ENCODE peak calls at places on chromosomes 6 and 20, in five cellular contexts. J, E, C, U and Q are unnamed samples.

GRCh38 chr6:105847433-105847832 is 238.7 kb upstream of the PRDM1 start:
- DNase-seq in J (no peak), E (no peak), C (no peak), U (no peak), Q (no peak)

GRCh38 chr20:59214619-59215547 is 51.3 kb downstream of the ZNF831 start:
- DNase-seq in J (no peak), E (no peak), C (no peak), U (no peak), Q (no peak)

GRCh38 chr6:31769684-31770371 is 7.3 kb downstream of the VWA7 start:
- DNase-seq in J (peak), E (peak), C (no peak), U (peak), Q (peak)

GRCh38 chr6:131894735-131895424 is 56.3 kb downstream of the CCN2 start:
- DNase-seq in J (no peak), E (no peak), C (no peak), U (no peak), Q (peak)

GRCh38 chr6:7098974-7099373 is 8.8 kb upstream of the RREB1 start:
- DNase-seq in J (no peak), E (no peak), C (no peak), U (no peak), Q (no peak)

GRCh38 chr6:121216928-121217327 is 117.4 kb downstream of the TBC1D32 start:
- DNase-seq in J (peak), E (no peak), C (peak), U (peak), Q (peak)

GRCh38 chr6:108002365-108003221 is 44.6 kb upstream of the SEC63 start:
- DNase-seq in J (no peak), E (no peak), C (no peak), U (peak), Q (peak)

GRCh38 chr6:107320126-107320525 is 139.2 kb downstream of the PDSS2 start:
- DNase-seq in J (peak), E (no peak), C (peak), U (no peak), Q (no peak)

GRCh38 chr6:152070556-152070955 is 263.1 kb downstream of the ESR1 start:
- DNase-seq in J (no peak), E (no peak), C (no peak), U (no peak), Q (no peak)

GRCh38 chr6:34246563-34247391 is 2.0 kb downstream of the SMIM29 start:
- DNase-seq in J (no peak), E (peak), C (no peak), U (peak), Q (peak)

GRCh38 chr6:132261354-132261753 is 139.9 kb downstream of the MOXD1 start:
- DNase-seq in J (no peak), E (no peak), C (no peak), U (no peak), Q (no peak)

GRCh38 chr6:170553686-170554085 is 483 bp upstream of the TBP start:
- DNase-seq in J (peak), E (no peak), C (peak), U (no peak), Q (peak)

GRCh38 chr6:7216941-7217621 is 95.9 kb downstream of the SSR1 start:
- DNase-seq in J (peak), E (no peak), C (peak), U (no peak), Q (no peak)

GRCh38 chr6:17478223-17478907 is 85.0 kb downstream of the CAP2 start:
- DNase-seq in J (peak), E (no peak), C (no peak), U (no peak), Q (peak)

GRCh38 chr20:33832113-33832853 is 21.1 kb downstream of the CHMP4B start:
- DNase-seq in J (peak), E (no peak), C (peak), U (peak), Q (no peak)

GRCh38 chr6:152318278-152318677 is 318.9 kb downstream of the SYNE1 start:
- DNase-seq in J (peak), E (no peak), C (no peak), U (no peak), Q (peak)

GRCh38 chr20:59382907-59383306 is 82.5 kb downstream of the EDN3 start:
- DNase-seq in J (no peak), E (no peak), C (no peak), U (no peak), Q (no peak)

GRCh38 chr6:33722103-33722646 is 10.7 kb upstream of the UQCC2 start:
- DNase-seq in J (no peak), E (no peak), C (no peak), U (no peak), Q (no peak)

GRCh38 chr6:157107915-157108651 is 215.2 kb downstream of the TMEM242 start:
- DNase-seq in J (peak), E (no peak), C (peak), U (peak), Q (peak)

GRCh38 chr6:19303381-19303780 is 533.8 kb upstream of the ID4 start:
- DNase-seq in J (no peak), E (no peak), C (peak), U (no peak), Q (no peak)

GRCh38 chr6:110563711-110564110 is 87.3 kb upstream of the SLC22A16 start:
- DNase-seq in J (no peak), E (no peak), C (no peak), U (no peak), Q (no peak)

GRCh38 chr20:44485830-44486198 is 10.1 kb downstream of the TTPAL start:
- DNase-seq in J (no peak), E (no peak), C (no peak), U (no peak), Q (peak)

GRCh38 chr6:144104898-144105487 is 9.6 kb upstream of the SF3B5 start:
- DNase-seq in J (peak), E (no peak), C (peak), U (peak), Q (peak)

GRCh38 chr6:130189691-130190459 is 32.9 kb downstream of the SAMD3 start:
- DNase-seq in J (no peak), E (no peak), C (no peak), U (no peak), Q (no peak)

GRCh38 chr20:2768632-2769015 is 31.8 kb downstream of the CPXM1 start:
- DNase-seq in J (peak), E (no peak), C (no peak), U (no peak), Q (no peak)

DNA sequence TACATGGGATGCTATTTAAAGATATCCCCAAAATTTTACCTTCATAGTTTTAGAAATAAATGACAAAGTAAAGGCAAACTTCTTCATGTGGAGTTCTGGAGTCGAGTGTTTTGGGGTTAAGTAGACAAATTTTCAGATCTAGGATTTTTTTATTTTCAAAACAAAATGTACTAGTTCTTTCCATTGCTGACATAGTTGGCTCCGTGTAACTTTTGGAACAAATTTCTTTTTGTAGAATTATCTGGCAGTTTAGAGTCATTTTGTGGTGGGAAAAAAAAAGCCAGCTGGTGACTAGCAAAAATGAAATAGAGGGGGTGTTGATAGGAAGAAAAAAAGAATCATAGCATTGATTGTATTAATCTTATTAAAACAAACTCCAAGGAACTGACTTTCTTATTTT is 131.6 kb upstream of the TCF21 start:
- DNase-seq in J (peak), E (no peak), C (peak), U (no peak), Q (no peak)
- H3K4me3 ChIP-seq in J (no peak), E (no peak), C (no peak), U (no peak), Q (no peak)

GRCh38 chr6:138541793-138542481 is 42.6 kb upstream of the NHSL1 start:
- DNase-seq in J (peak), E (no peak), C (peak), U (no peak), Q (peak)

GRCh38 chr6:138546733-138547185 is 47.5 kb upstream of the NHSL1 start:
- DNase-seq in J (peak), E (no peak), C (peak), U (peak), Q (peak)

GRCh38 chr6:138545621-138545980 is 46.3 kb upstream of the NHSL1 start:
- DNase-seq in J (peak), E (no peak), C (peak), U (peak), Q (peak)

GRCh38 chr6:138544521-138544920 is 45.2 kb upstream of the NHSL1 start:
- DNase-seq in J (peak), E (no peak), C (peak), U (no peak), Q (no peak)

GRCh38 chr6:138543648-138544047 is 44.4 kb upstream of the NHSL1 start:
- DNase-seq in J (no peak), E (no peak), C (no peak), U (no peak), Q (no peak)
- H3K4me3 ChIP-seq in J (peak), E (no peak), C (no peak), U (peak), Q (no peak)

GRCh38 chr6:27158316-27158643 is 89.2 kb upstream of the PRSS16 start:
- DNase-seq in J (no peak), E (no peak), C (no peak), U (no peak), Q (no peak)
- H3K4me3 ChIP-seq in J (no peak), E (no peak), C (peak), U (no peak), Q (no peak)

GRCh38 chr20:1094706-1095220 is 23.6 kb upstream of the PSMF1 start:
- DNase-seq in J (no peak), E (no peak), C (no peak), U (no peak), Q (no peak)
- H3K4me3 ChIP-seq in J (no peak), E (no peak), C (no peak), U (no peak), Q (no peak)

DNA sequence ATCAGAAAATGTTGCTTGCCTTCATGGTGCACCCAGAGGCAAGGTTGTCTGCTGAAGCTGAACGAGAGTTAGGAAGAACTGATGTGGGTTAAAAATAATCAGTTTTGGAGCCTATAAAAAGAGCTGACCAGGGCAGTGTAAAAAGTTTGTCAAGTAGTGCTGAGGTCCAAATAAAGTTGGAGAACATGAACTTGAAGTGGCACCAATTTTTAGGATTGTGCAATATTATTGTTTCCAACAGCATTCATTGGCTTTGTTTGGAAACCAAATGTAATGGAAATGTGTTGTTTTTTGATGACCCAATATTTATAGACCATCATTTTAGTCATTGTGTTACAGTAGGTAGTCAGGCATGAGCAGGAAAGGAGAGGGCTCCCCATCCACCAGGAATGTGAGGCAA is 55.7 kb downstream of the GPR63 start:
- DNase-seq in J (no peak), E (no peak), C (no peak), U (no peak), Q (no peak)
- H3K4me3 ChIP-seq in J (no peak), E (no peak), C (no peak), U (no peak), Q (no peak)

DNA sequence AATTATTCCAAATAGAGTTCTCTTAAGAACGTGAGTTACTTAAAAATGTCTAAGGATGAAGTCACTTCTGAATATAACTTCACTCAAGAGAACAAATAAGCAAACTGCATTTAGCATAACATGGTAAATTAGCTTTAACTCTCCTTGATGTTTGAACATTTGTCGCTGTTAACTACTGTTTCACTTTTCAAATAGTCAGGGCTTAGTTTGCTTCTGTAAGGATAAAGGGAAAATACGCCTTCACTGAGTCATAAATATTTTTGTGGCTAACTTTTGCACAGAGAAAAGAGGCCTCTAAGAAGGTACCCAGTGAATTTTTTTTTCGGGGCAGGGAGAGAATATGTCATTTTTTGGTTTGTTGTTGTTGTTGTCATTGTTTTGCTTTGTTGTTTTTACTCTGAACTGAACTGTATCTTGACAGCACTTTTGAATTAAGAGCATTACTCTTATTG is 8.1 kb downstream of the PTPN1 start:
- DNase-seq in J (peak), E (no peak), C (peak), U (no peak), Q (peak)
- H3K4me3 ChIP-seq in J (no peak), E (no peak), C (peak), U (no peak), Q (peak)

DNA sequence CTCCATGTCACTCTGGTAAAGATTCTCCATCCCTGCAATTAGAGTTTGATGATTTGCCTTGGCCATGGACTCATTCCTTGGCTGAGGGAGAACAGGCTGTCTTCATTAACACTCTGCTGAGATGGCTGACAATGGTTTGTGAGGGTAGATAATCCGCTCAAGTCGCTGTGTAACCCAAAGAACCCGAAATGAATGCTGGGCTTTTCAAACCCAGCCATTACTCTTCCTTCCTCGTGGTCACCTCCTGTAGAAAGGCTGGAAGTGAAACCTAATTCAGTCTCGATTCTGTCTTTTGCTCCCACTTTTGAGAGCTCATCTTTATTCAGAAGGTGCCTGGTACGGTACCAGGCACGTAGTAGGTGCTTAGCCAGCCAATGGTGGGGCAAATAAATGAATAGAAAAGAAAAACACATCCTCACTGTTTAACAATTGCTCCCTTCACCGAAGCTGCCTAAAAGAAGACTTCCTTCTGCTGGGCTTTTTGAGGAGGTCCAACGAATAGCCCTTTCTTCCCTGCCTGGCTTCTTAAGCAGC is 190.2 kb downstream of the BCAS1 start:
- DNase-seq in J (no peak), E (no peak), C (no peak), U (no peak), Q (no peak)
- H3K4me3 ChIP-seq in J (no peak), E (no peak), C (no peak), U (no peak), Q (no peak)